ENCODE peak calls at places on chromosomes 5 and 9, in eight cellular contexts. F is RKO, I is NCI-H1436, T is globus pallidus, X is AG08396, K is mucosa of gallbladder, V is cardiac fibroblast, R is right lobe of liver. A is an unnamed sample.

GRCh38 chr9:137074657-137075274 is 2.6 kb upstream of the UAP1L1 start:
- DNase-seq in F (no peak), I (no peak), T (no peak), X (no peak), K (no peak), V (no peak), R (no peak), A (no peak)

GRCh38 chr9:136110082-136111061 is 8.3 kb downstream of the TMEM250 start:
- DNase-seq in F (no peak), I (no peak), T (no peak), X (no peak), K (no peak), V (peak), R (no peak), A (no peak)

GRCh38 chr5:36552626-36553393 is 53.6 kb upstream of the SLC1A3 start:
- DNase-seq in F (no peak), I (no peak), T (no peak), X (no peak), K (no peak), V (no peak), R (no peak), A (no peak)

GRCh38 chr9:35756743-35757526 is 2.9 kb upstream of the MSMP start:
- DNase-seq in F (peak), I (peak), T (peak), X (peak), K (peak), V (peak), R (peak), A (peak)

GRCh38 chr9:113395000-113395861 is 5.9 kb downstream of the ALAD start:
- DNase-seq in F (no peak), I (no peak), T (no peak), X (no peak), K (no peak), V (no peak), R (no peak), A (no peak)

GRCh38 chr5:52786937-52787599 is 648 bp upstream of the ITGA1 start:
- DNase-seq in F (no peak), I (peak), T (no peak), X (no peak), K (peak), V (peak), R (peak), A (no peak)

GRCh38 chr9:136482046-136482792 is 621 bp downstream of the SEC16A start:
- DNase-seq in F (peak), I (no peak), T (peak), X (peak), K (peak), V (peak), R (no peak), A (no peak)

GRCh38 chr5:148730955-148731898 is 76.9 kb upstream of the HTR4 start:
- DNase-seq in F (peak), I (peak), T (peak), X (peak), K (peak), V (peak), R (no peak), A (peak)

GRCh38 chr9:6781476-6781875 is 23.7 kb downstream of the KDM4C start:
- DNase-seq in F (no peak), I (no peak), T (peak), X (no peak), K (no peak), V (no peak), R (no peak), A (no peak)

GRCh38 chr5:154625031-154625430 is 130.1 kb upstream of the LARP1 start:
- DNase-seq in F (no peak), I (no peak), T (no peak), X (no peak), K (no peak), V (no peak), R (no peak), A (no peak)

GRCh38 chr5:95619518-95620029 is 313 bp upstream of the GPR150 start:
- DNase-seq in F (no peak), I (no peak), T (no peak), X (no peak), K (no peak), V (no peak), R (no peak), A (no peak)

GRCh38 chr9:134396258-134396742 is 70.0 kb downstream of the RXRA start:
- DNase-seq in F (no peak), I (no peak), T (no peak), X (no peak), K (no peak), V (no peak), R (peak), A (no peak)

GRCh38 chr9:68759981-68760673 is 55.1 kb downstream of the PIP5K1B start:
- DNase-seq in F (no peak), I (no peak), T (no peak), X (no peak), K (no peak), V (no peak), R (no peak), A (no peak)

GRCh38 chr5:36733183-36733582 is 126.8 kb downstream of the SLC1A3 start:
- DNase-seq in F (no peak), I (no peak), T (no peak), X (no peak), K (no peak), V (no peak), R (no peak), A (no peak)

GRCh38 chr9:17480966-17481365 is 97.9 kb upstream of the SH3GL2 start:
- DNase-seq in F (no peak), I (no peak), T (no peak), X (no peak), K (no peak), V (no peak), R (peak), A (no peak)

GRCh38 chr5:116669261-116670049 is 94.8 kb upstream of the SEMA6A start:
- DNase-seq in F (no peak), I (no peak), T (peak), X (no peak), K (no peak), V (no peak), R (no peak), A (no peak)

GRCh38 chr5:168329302-168329701 is 37.9 kb downstream of the WWC1 start:
- DNase-seq in F (no peak), I (no peak), T (no peak), X (no peak), K (no peak), V (no peak), R (no peak), A (no peak)

GRCh38 chr5:31270396-31270795 is 76.9 kb downstream of the CDH6 start:
- DNase-seq in F (no peak), I (no peak), T (peak), X (no peak), K (no peak), V (peak), R (no peak), A (no peak)

GRCh38 chr5:120503311-120503710 is 39.2 kb downstream of the PRR16 start:
- DNase-seq in F (no peak), I (no peak), T (no peak), X (no peak), K (no peak), V (no peak), R (no peak), A (no peak)

GRCh38 chr9:17783227-17783626 is 204.4 kb downstream of the SH3GL2 start:
- DNase-seq in F (no peak), I (no peak), T (no peak), X (no peak), K (no peak), V (peak), R (no peak), A (no peak)

GRCh38 chr5:65900746-65901145 is 25.6 kb upstream of the ERBIN start:
- DNase-seq in F (no peak), I (no peak), T (no peak), X (no peak), K (no peak), V (no peak), R (no peak), A (no peak)

GRCh38 chr9:90966475-90967150 is 165.0 kb downstream of the SYK start:
- DNase-seq in F (no peak), I (no peak), T (no peak), X (no peak), K (no peak), V (no peak), R (no peak), A (no peak)

GRCh38 chr5:143010335-143010734 is 240.2 kb downstream of the ARHGAP26 start:
- DNase-seq in F (no peak), I (no peak), T (no peak), X (no peak), K (no peak), V (no peak), R (no peak), A (no peak)

GRCh38 chr5:142674438-142675210 is 11.3 kb downstream of the FGF1 start:
- DNase-seq in F (peak), I (no peak), T (no peak), X (peak), K (no peak), V (peak), R (no peak), A (no peak)

GRCh38 chr5:81631124-81631523 is 119.8 kb downstream of the SSBP2 start:
- DNase-seq in F (no peak), I (no peak), T (no peak), X (no peak), K (no peak), V (no peak), R (no peak), A (no peak)

GRCh38 chr5:162801235-162801634 is 636.2 kb upstream of the CCNG1 start:
- DNase-seq in F (no peak), I (no peak), T (no peak), X (no peak), K (no peak), V (no peak), R (no peak), A (no peak)